ENCODE peak calls at places on chromosomes 6 and 20, in eight cellular contexts. O, P, W, K, B, E, R and J are unnamed samples.

GRCh38 chr6:152351110-152351509 is 286.1 kb downstream of the SYNE1 start:
- DNase-seq in O (no peak), P (no peak), W (no peak), K (no peak), B (no peak), E (no peak), R (no peak), J (no peak)

GRCh38 chr20:36175016-36175415 is 20.5 kb downstream of the EPB41L1 start:
- DNase-seq in O (no peak), P (no peak), W (no peak), K (no peak), B (peak), E (no peak), R (no peak), J (no peak)

GRCh38 chr20:62632575-62632974 is 9.7 kb upstream of the SLCO4A1 start:
- DNase-seq in O (no peak), P (no peak), W (no peak), K (no peak), B (no peak), E (no peak), R (no peak), J (no peak)

GRCh38 chr6:53363341-53364079 is 14.8 kb upstream of the ELOVL5 start:
- DNase-seq in O (no peak), P (no peak), W (no peak), K (no peak), B (no peak), E (no peak), R (no peak), J (no peak)

GRCh38 chr20:46130534-46130933 is 12.4 kb downstream of the CD40 start:
- DNase-seq in O (no peak), P (no peak), W (peak), K (no peak), B (no peak), E (no peak), R (no peak), J (no peak)

GRCh38 chr6:151136141-151136755 is 103.5 kb upstream of the AKAP12 start:
- DNase-seq in O (peak), P (no peak), W (no peak), K (no peak), B (no peak), E (no peak), R (no peak), J (no peak)

GRCh38 chr20:3021777-3022176 is 21.6 kb upstream of the GNRH2 start:
- DNase-seq in O (no peak), P (no peak), W (no peak), K (no peak), B (no peak), E (no peak), R (no peak), J (no peak)

GRCh38 chr6:32113386-32114352 is 4.5 kb upstream of the TNXB start:
- DNase-seq in O (peak), P (peak), W (no peak), K (peak), B (peak), E (peak), R (peak), J (peak)

GRCh38 chr6:152635949-152636674 is 1.1 kb downstream of the SYNE1 start:
- DNase-seq in O (peak), P (peak), W (no peak), K (peak), B (peak), E (no peak), R (no peak), J (peak)

GRCh38 chr6:6684365-6684833 is 95.9 kb downstream of the LY86 start:
- DNase-seq in O (no peak), P (no peak), W (no peak), K (no peak), B (no peak), E (no peak), R (no peak), J (no peak)

GRCh38 chr6:17354700-17355403 is 38.5 kb upstream of the CAP2 start:
- DNase-seq in O (no peak), P (no peak), W (no peak), K (peak), B (peak), E (peak), R (no peak), J (no peak)

GRCh38 chr20:33915726-33916331 is 77.9 kb upstream of the RALY start:
- DNase-seq in O (no peak), P (peak), W (peak), K (no peak), B (peak), E (peak), R (no peak), J (no peak)

GRCh38 chr6:36964349-36964748 is 9.8 kb downstream of the PI16 start:
- DNase-seq in O (no peak), P (no peak), W (no peak), K (no peak), B (no peak), E (no peak), R (no peak), J (no peak)

GRCh38 chr6:33271098-33271607 is 523 bp downstream of the VPS52 start:
- DNase-seq in O (no peak), P (no peak), W (no peak), K (no peak), B (no peak), E (peak), R (no peak), J (no peak)

GRCh38 chr6:116530436-116530835 is 15.0 kb downstream of the TRAPPC3L start:
- DNase-seq in O (no peak), P (no peak), W (no peak), K (peak), B (no peak), E (no peak), R (no peak), J (no peak)

GRCh38 chr6:107458687-107459282 is 579 bp downstream of the PDSS2 start:
- DNase-seq in O (peak), P (peak), W (no peak), K (peak), B (peak), E (peak), R (no peak), J (no peak)

GRCh38 chr6:122735618-122736017 is 43.9 kb upstream of the FABP7 start:
- DNase-seq in O (no peak), P (no peak), W (no peak), K (no peak), B (no peak), E (peak), R (no peak), J (no peak)

GRCh38 chr6:89287351-89288028 is 27.6 kb downstream of the GABRR2 start:
- DNase-seq in O (no peak), P (peak), W (no peak), K (no peak), B (no peak), E (no peak), R (no peak), J (no peak)

GRCh38 chr6:14807130-14807529 is 438.7 kb upstream of the JARID2 start:
- DNase-seq in O (no peak), P (no peak), W (no peak), K (no peak), B (no peak), E (no peak), R (no peak), J (no peak)

GRCh38 chr20:17627101-17627950 is 54.7 kb downstream of the RRBP1 start:
- DNase-seq in O (no peak), P (no peak), W (peak), K (no peak), B (no peak), E (no peak), R (no peak), J (no peak)

GRCh38 chr6:3001773-3002293 is 2.1 kb downstream of the NQO2 start:
- DNase-seq in O (no peak), P (peak), W (no peak), K (peak), B (peak), E (peak), R (no peak), J (peak)

GRCh38 chr6:135583256-135583758 is 85.8 kb upstream of the AHI1 start:
- DNase-seq in O (no peak), P (no peak), W (no peak), K (peak), B (peak), E (peak), R (no peak), J (no peak)

GRCh38 chr6:16414205-16414604 is 175.8 kb downstream of the GMPR start:
- DNase-seq in O (no peak), P (no peak), W (no peak), K (no peak), B (no peak), E (no peak), R (no peak), J (no peak)

GRCh38 chr20:30511322-30512030 is 746.0 kb upstream of the DEFB115 start:
- DNase-seq in O (no peak), P (no peak), W (no peak), K (no peak), B (no peak), E (no peak), R (no peak), J (no peak)

GRCh38 chr6:37653933-37654565 is 43.6 kb downstream of the MDGA1 start:
- DNase-seq in O (no peak), P (no peak), W (no peak), K (peak), B (peak), E (peak), R (no peak), J (no peak)